ENCODE peak calls at places on chromosomes 1 and 21, in seven cellular contexts. I, D, Y, Z, W, F and V are unnamed samples.

GRCh38 chr1:9374748-9375345 is 82.2 kb downstream of the SPSB1 start:
- DNase-seq in I (no peak), D (peak), Y (no peak), Z (no peak), W (no peak), F (no peak), V (no peak)

GRCh38 chr1:239918633-239919032 is 173.1 kb upstream of the FMN2 start:
- DNase-seq in I (no peak), D (no peak), Y (no peak), Z (no peak), W (no peak), F (no peak), V (no peak)

GRCh38 chr21:15241997-15242767 is 177.4 kb upstream of the NRIP1 start:
- DNase-seq in I (no peak), D (no peak), Y (no peak), Z (no peak), W (no peak), F (no peak), V (peak)

GRCh38 chr1:70140894-70141293 is 64.5 kb downstream of the LRRC40 start:
- DNase-seq in I (no peak), D (peak), Y (no peak), Z (no peak), W (no peak), F (peak), V (peak)

GRCh38 chr1:245085508-245086095 is 69.2 kb upstream of the KIF26B start:
- DNase-seq in I (no peak), D (peak), Y (no peak), Z (no peak), W (no peak), F (peak), V (peak)

GRCh38 chr1:5514519-5515183 is 477.6 kb downstream of the NPHP4 start:
- DNase-seq in I (peak), D (peak), Y (no peak), Z (peak), W (peak), F (peak), V (peak)

GRCh38 chr1:155013632-155014031 is 11.0 kb downstream of the ZBTB7B start:
- DNase-seq in I (no peak), D (no peak), Y (no peak), Z (no peak), W (peak), F (no peak), V (no peak)

GRCh38 chr1:219465247-219466093 is 147.4 kb downstream of the ZC3H11B start:
- DNase-seq in I (no peak), D (peak), Y (no peak), Z (no peak), W (no peak), F (no peak), V (peak)

GRCh38 chr1:41381691-41382530 is 20.7 kb downstream of the FOXO6 start:
- DNase-seq in I (no peak), D (peak), Y (no peak), Z (no peak), W (peak), F (peak), V (peak)

GRCh38 chr1:182259229-182259872 is 132.2 kb downstream of the GLUL start:
- DNase-seq in I (peak), D (peak), Y (peak), Z (peak), W (peak), F (no peak), V (peak)

GRCh38 chr1:220895412-220895946 is 16.2 kb downstream of the HLX start:
- DNase-seq in I (no peak), D (no peak), Y (no peak), Z (no peak), W (no peak), F (no peak), V (no peak)

GRCh38 chr1:21268281-21269239 is 21.7 kb downstream of the ECE1 start:
- DNase-seq in I (no peak), D (no peak), Y (peak), Z (no peak), W (no peak), F (no peak), V (peak)

GRCh38 chr1:94542088-94542671 is 621 bp upstream of the F3 start:
- DNase-seq in I (no peak), D (peak), Y (no peak), Z (no peak), W (no peak), F (no peak), V (no peak)

GRCh38 chr1:174877208-174877673 is 122.5 kb upstream of the CACYBP start:
- DNase-seq in I (no peak), D (peak), Y (peak), Z (no peak), W (no peak), F (peak), V (no peak)

GRCh38 chr1:31524196-31524967 is 51.9 kb upstream of the TINAGL1 start:
- DNase-seq in I (no peak), D (no peak), Y (no peak), Z (no peak), W (no peak), F (no peak), V (no peak)